ENCODE peak calls at places on chromosomes 16 and 17, in seven cellular contexts. H, E, I, C, U, X and Z are unnamed samples.

GRCh38 chr17:81533713-81534141 is 5.5 kb downstream of the FSCN2 start:
- DNase-seq in H (no peak), I (no peak), C (no peak), U (no peak), X (no peak), E (no peak), Z (no peak)

GRCh38 chr16:83390759-83391158 is 417.0 kb upstream of the HSBP1 start:
- DNase-seq in X (no peak), C (no peak), E (no peak), U (no peak), H (no peak), I (no peak), Z (no peak)

GRCh38 chr17:27810211-27810901 is 10.0 kb upstream of the NOS2 start:
- DNase-seq in H (no peak), U (no peak), I (peak), C (no peak), E (no peak), X (no peak), Z (no peak)

GRCh38 chr17:79027925-79028491 is 4.0 kb downstream of the C1QTNF1 start:
- DNase-seq in U (no peak), E (no peak), I (no peak), X (peak), H (no peak), C (peak), Z (no peak)

GRCh38 chr16:70416748-70417616 is 21.9 kb downstream of the ST3GAL2 start:
- DNase-seq in E (no peak), C (no peak), H (no peak), U (no peak), I (peak), X (no peak), Z (no peak)

GRCh38 chr16:65120811-65121721 is 797 bp downstream of the CDH11 start:
- DNase-seq in E (no peak), I (peak), H (no peak), C (peak), U (peak), X (peak), Z (peak)

GRCh38 chr16:50550035-50550434 is 1.8 kb downstream of the NKD1 start:
- DNase-seq in I (no peak), U (no peak), H (no peak), E (no peak), X (no peak), C (no peak), Z (no peak)

GRCh38 chr16:79571065-79571697 is 29.4 kb downstream of the MAF start:
- DNase-seq in E (no peak), I (no peak), X (no peak), U (no peak), C (no peak), H (no peak), Z (no peak)

GRCh38 chr17:42698736-42699414 is 16.5 kb downstream of the CNTNAP1 start:
- DNase-seq in H (peak), I (no peak), C (peak), X (peak), E (no peak), U (no peak), Z (no peak)

GRCh38 chr16:1019234-1019933 is 37.8 kb downstream of the SOX8 start:
- DNase-seq in H (peak), C (no peak), X (no peak), E (peak), U (no peak), I (no peak), Z (no peak)

GRCh38 chr16:12501727-12502457 is 301.8 kb downstream of the CPPED1 start:
- DNase-seq in U (no peak), C (no peak), E (no peak), I (no peak), X (no peak), H (no peak), Z (no peak)

GRCh38 chr17:67194134-67194533 is 50.9 kb downstream of the HELZ start:
- DNase-seq in E (peak), X (no peak), U (no peak), H (no peak), I (no peak), C (no peak), Z (no peak)

GRCh38 chr16:31458073-31458834 is 1.0 kb upstream of the ARMC5 start:
- DNase-seq in U (peak), X (peak), H (no peak), I (peak), E (no peak), C (peak), Z (peak)
- TF ChIP-seq CTCF in U (peak), X (no peak), H (no peak), I (no peak), E (peak), C (no peak), Z (peak)

GRCh38 chr16:81069063-81069462 is 8.0 kb downstream of the C16orf46 start:
- DNase-seq in X (no peak), H (no peak), E (no peak), U (no peak), C (no peak), I (no peak), Z (no peak)
- TF ChIP-seq CTCF in X (no peak), H (no peak), E (no peak), U (no peak), C (no peak), I (no peak), Z (no peak)

DNA sequence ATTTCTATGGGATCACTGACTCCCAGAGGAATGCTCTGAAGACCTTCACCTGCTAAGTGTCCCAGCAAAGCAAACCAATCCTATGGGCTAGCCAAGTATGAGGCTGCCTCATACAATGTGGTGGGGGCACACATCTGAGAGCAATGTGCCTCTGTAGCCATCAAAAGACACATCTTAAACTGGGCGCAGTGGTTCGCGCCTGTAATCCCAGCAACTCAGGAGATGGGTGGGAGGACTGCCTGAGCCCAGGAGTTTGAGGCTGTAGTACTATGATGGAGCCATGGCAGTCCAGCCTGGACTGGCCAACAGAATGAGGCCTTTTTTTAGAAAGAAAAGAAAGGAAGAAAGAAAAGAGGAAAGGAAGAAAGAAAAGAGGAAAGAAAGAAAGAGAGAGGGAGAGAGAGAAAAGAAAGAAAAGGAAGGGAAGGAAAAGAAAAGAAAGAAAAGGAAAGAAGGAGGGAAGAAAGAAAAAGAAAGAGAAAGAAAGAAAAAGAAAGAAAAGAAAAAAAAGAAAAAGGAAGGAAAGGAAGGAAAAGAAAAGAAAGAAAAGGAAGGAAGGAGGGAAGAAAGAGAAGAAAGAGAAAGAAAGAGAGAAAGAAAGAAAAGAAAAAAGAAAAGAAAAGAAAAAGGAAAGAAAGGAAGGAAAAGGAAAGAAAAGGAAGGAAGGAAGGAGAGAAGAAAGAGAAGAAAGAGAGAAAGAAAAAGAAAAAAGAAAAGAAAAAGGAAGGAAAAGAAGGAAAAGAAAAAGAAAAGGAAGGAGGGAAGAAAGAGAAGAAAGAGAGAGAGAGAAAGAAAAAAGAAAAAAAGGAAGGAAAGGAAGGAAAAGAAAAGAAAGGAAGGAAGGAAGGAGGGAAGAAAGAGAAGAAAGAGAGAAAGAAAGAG is 430.3 kb downstream of the SLC39A11 start:
- DNase-seq in C (no peak), X (no peak), H (no peak), U (no peak), I (no peak), E (no peak), Z (no peak)
- TF ChIP-seq CTCF in C (no peak), X (no peak), H (no peak), U (no peak), I (no peak), E (no peak), Z (no peak)

GRCh38 chr16:86252596-86252995 is 257.7 kb upstream of the FOXF1 start:
- DNase-seq in X (no peak), I (no peak), C (no peak), U (no peak), H (no peak), E (no peak), Z (peak)
- TF ChIP-seq CTCF in X (no peak), I (peak), C (peak), U (peak), H (peak), E (peak), Z (peak)

GRCh38 chr17:17322516-17323510 is 19.6 kb downstream of the NT5M start:
- DNase-seq in C (peak), U (no peak), X (no peak), E (no peak), H (no peak), I (peak), Z (no peak)
- TF ChIP-seq CTCF in C (no peak), U (no peak), X (no peak), E (no peak), H (no peak), I (no peak), Z (no peak)

GRCh38 chr17:32443827-32444300 is 446 bp upstream of the PSMD11 start:
- DNase-seq in X (no peak), E (no peak), C (no peak), H (no peak), I (no peak), U (no peak), Z (no peak)

GRCh38 chr17:32445497-32445896 is 1.2 kb downstream of the PSMD11 start:
- DNase-seq in X (no peak), E (no peak), C (no peak), I (no peak), U (no peak), H (no peak), Z (no peak)

GRCh38 chr17:32445976-32446375 is 1.7 kb downstream of the PSMD11 start:
- DNase-seq in I (no peak), E (no peak), X (no peak), H (no peak), U (no peak), C (no peak), Z (no peak)

GRCh38 chr17:32445075-32445427 is 741 bp downstream of the PSMD11 start:
- DNase-seq in I (no peak), U (peak), C (no peak), X (peak), E (peak), H (no peak), Z (peak)

DNA sequence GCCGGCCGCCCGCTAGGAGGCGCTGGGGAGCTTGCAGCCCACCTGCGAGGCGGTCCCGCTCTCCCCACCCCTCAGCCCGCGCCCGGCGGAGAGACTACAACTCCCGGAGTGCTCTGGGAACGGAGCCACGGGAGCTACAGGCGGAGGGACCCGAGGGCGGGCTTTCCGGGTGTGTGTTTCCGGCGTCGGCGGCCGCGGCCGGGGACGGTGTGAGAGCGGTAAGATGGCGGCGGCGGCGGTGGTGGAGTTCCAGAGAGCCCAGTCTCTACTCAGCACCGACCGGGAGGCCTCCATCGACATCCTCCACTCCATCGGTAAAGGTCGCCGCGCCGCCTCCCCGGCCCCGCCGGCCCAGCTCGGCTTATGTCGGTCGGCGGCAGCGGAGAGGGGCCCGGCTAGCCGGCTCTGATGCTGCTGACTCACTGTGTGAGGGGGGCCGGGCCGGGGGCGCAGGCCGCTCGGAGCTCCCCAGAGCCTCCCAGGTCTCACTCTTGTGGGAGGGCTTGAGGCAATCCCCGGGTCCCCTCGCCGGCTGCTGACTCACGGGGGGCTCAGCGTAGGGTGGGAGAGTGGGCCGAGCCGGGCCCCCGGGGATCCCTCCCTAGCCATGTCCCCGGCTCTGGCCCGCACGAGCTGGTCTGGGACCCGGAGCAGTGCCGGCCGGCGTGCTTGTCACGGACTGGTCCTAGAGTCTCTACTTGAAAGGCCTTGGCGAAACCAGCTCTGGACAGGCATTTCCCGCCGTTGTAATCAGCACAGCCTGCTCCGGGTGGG is at the start of gene PSMD11:
- DNase-seq in E (peak), I (peak), C (peak), X (peak), U (peak), H (peak), Z (peak)
- TF ChIP-seq CTCF in E (peak), I (peak), C (peak), X (peak), U (peak), H (peak), Z (peak)